ENCODE peak calls at places on chromosomes 16 and 17, in ten cellular contexts. R is mucosa of descending colon; G is GM12865; A is CD4-positive, alpha-beta T cell; D is tibial nerve; T is H9; K is HL-60; Y is glutamatergic neuron; C is AG09319; Z is DND-41. E is an unnamed sample.

GRCh38 chr17:12599185-12599920 is 66.3 kb upstream of the MYOCD start:
- DNase-seq in D (no peak), Y (no peak), G (no peak), Z (no peak), R (no peak), A (no peak), C (no peak), T (no peak), K (no peak), E (peak)

GRCh38 chr16:17342031-17342430 is 128.7 kb downstream of the XYLT1 start:
- DNase-seq in G (no peak), T (no peak), C (no peak), A (no peak), Y (no peak), D (no peak), K (peak), Z (no peak), R (no peak), E (no peak)

GRCh38 chr17:78394209-78394608 is 15.8 kb downstream of the PGS1 start:
- DNase-seq in R (no peak), G (no peak), A (no peak), K (no peak), Y (no peak), D (no peak), Z (no peak), C (no peak), T (no peak), E (no peak)

GRCh38 chr16:86372193-86372592 is 138.1 kb upstream of the FOXF1 start:
- DNase-seq in D (no peak), R (no peak), A (no peak), Y (no peak), G (no peak), T (no peak), C (no peak), K (no peak), Z (no peak), E (no peak)

GRCh38 chr16:49352923-49353322 is 20.7 kb upstream of the C16orf78 start:
- DNase-seq in K (no peak), G (peak), T (peak), D (no peak), C (no peak), Z (no peak), R (no peak), A (no peak), Y (peak), E (no peak)

GRCh38 chr16:57175896-57176295 is 9.9 kb downstream of the PSME3IP1 start:
- DNase-seq in R (no peak), Y (no peak), G (no peak), Z (no peak), T (no peak), C (no peak), A (no peak), K (no peak), D (no peak), E (no peak)

GRCh38 chr16:84643180-84643583 is 5.1 kb upstream of the KLHL36 start:
- DNase-seq in T (no peak), Z (no peak), C (peak), R (peak), D (peak), G (no peak), A (no peak), Y (peak), K (peak), E (peak)

GRCh38 chr17:28701987-28702751 is 9.5 kb downstream of the PROCA1 start:
- DNase-seq in K (no peak), A (no peak), R (no peak), Y (no peak), D (no peak), C (no peak), Z (no peak), T (no peak), G (no peak), E (no peak)

GRCh38 chr17:43517615-43518386 is 28.3 kb downstream of the ETV4 start:
- DNase-seq in G (peak), Y (no peak), R (no peak), T (no peak), A (no peak), C (no peak), K (no peak), D (no peak), Z (no peak), E (peak)

DNA sequence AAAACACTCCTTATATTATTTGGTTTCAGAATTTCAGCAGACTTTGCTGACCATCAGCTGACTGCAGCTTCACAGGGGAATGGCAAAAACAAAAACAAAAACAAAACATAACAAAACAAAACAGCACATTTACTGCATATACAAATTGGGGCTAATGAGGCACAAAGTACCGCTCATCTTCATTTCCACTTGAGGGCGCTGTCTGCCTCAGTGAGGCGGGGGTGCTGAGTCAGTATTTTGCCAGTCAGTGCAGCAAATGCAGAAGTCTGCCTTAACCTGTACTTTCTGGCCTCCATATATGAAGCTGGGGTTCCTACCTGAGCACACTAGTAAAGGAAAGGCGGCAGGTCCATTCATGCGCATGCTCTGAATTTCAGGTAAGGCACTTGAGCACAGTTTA is 13.5 kb upstream of the DYNLRB2 start:
- DNase-seq in R (peak), Y (peak), D (no peak), C (no peak), Z (peak), K (no peak), T (peak), A (peak), G (peak), E (peak)
- TF ChIP-seq CTCF in R (no peak), Y (peak), D (no peak), C (peak), Z (peak), K (peak), T (peak), A (no peak), G (peak), E (peak)

GRCh38 chr17:73560661-73561060 is 83.6 kb downstream of the SDK2 start:
- DNase-seq in C (no peak), G (no peak), A (no peak), D (no peak), Z (no peak), T (peak), R (no peak), K (no peak), Y (no peak), E (no peak)
- TF ChIP-seq CTCF in C (no peak), G (no peak), A (no peak), D (no peak), Z (peak), T (peak), R (no peak), K (no peak), Y (no peak), E (no peak)

DNA sequence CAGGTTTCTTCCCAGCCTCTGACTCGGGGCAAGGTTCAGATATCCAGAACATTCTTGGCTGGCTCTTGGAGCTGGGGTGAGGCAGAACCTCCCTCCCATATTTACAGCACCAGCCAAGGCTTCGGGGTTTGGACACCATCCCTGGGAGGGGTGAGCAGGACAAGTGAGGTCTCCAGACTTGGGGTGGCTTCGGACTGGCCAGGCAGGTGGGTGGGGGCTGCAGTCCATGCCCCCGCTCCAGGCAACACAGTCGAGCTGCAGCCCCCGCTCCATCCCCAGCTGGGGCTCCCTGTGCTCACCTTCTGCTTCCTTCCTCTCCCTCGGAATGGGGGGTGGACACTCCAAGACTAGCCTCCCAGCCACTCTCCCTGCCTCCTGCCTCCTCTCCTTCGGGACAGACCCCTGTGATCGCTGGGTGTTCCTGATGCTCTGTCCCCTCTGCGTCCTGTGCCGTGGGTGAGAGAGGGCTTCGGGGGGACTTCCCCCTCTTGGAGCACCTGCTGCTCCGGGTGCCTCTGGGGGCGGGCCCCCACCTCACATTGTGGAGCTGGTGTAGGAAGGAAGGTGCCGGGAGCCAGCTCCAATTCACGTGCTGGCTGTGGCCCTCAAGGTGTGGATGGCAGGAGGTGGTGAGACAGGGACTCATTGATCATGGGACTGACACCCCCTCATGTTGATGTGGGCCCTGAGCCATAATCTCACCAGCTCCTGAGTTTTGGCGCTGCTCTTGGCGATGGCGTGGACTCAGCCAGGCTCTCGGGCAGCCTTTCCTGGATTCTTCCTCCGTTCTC is 189.2 kb downstream of the SEC14L1 start:
- DNase-seq in R (peak), D (no peak), A (no peak), C (no peak), T (peak), Z (no peak), G (no peak), Y (no peak), K (no peak), E (no peak)
- TF ChIP-seq CTCF in R (no peak), D (no peak), A (no peak), C (no peak), T (no peak), Z (no peak), G (no peak), Y (no peak), K (no peak), E (no peak)

GRCh38 chr17:66230918-66231543 is 1.8 kb upstream of the APOH start:
- DNase-seq in Y (no peak), R (no peak), G (no peak), K (no peak), C (no peak), Z (no peak), A (no peak), D (no peak), T (no peak), E (no peak)
- TF ChIP-seq CTCF in Y (no peak), R (no peak), G (no peak), K (no peak), C (no peak), Z (no peak), A (no peak), D (no peak), T (no peak), E (no peak)

GRCh38 chr16:48105976-48106375 is 49.8 kb downstream of the ABCC12 start:
- DNase-seq in Z (no peak), A (no peak), K (no peak), D (no peak), Y (no peak), R (no peak), C (no peak), T (no peak), G (peak), E (no peak)
- TF ChIP-seq CTCF in Z (no peak), A (no peak), K (no peak), D (no peak), Y (no peak), R (no peak), C (no peak), T (no peak), G (no peak), E (no peak)

DNA sequence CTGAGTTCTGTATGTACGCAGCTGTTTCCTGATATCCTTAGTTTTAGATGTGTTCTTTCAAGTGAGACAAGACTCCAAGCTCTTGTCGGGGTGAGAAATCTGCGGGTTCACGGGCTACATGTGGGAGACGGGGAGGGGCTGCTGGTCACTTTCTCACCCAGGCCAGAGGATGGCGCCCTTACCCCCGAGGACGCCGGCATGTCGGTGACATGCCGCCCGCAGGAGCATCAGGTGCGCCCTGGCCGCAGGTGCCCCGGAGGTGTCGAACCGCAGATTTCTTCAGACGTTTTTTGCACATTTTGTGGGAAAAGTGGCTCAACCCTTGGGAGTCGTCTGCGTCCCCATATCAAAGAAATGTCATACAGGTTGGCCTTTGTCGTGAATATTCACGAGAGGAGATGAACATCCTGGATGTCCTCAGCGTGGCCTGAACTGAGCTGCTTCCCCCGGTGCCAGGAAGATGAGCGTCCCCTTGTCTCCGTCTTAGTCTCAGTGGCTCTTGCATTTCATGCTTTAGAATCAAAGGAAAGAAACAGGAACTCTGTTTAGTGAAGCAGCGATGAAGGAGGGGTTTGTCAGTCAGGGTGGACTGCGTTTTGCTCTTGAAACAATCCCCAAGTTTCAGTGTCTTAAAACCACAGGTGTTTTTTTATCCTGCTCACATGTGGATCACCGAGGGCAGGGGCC is 75.3 kb upstream of the ZNF750 start:
- DNase-seq in R (no peak), G (peak), T (peak), Y (no peak), Z (no peak), C (no peak), D (no peak), K (no peak), A (no peak), E (no peak)
- TF ChIP-seq CTCF in R (no peak), G (no peak), T (peak), Y (no peak), Z (peak), C (peak), D (no peak), K (no peak), A (no peak), E (no peak)

GRCh38 chr17:18004901-18005305 is 32.2 kb downstream of the DRC3 start:
- DNase-seq in K (no peak), Y (peak), Z (no peak), A (no peak), T (peak), C (no peak), D (no peak), G (no peak), R (no peak), E (no peak)
- TF ChIP-seq CTCF in K (no peak), Y (peak), Z (peak), A (no peak), T (peak), C (no peak), D (no peak), G (no peak), R (no peak), E (peak)

DNA sequence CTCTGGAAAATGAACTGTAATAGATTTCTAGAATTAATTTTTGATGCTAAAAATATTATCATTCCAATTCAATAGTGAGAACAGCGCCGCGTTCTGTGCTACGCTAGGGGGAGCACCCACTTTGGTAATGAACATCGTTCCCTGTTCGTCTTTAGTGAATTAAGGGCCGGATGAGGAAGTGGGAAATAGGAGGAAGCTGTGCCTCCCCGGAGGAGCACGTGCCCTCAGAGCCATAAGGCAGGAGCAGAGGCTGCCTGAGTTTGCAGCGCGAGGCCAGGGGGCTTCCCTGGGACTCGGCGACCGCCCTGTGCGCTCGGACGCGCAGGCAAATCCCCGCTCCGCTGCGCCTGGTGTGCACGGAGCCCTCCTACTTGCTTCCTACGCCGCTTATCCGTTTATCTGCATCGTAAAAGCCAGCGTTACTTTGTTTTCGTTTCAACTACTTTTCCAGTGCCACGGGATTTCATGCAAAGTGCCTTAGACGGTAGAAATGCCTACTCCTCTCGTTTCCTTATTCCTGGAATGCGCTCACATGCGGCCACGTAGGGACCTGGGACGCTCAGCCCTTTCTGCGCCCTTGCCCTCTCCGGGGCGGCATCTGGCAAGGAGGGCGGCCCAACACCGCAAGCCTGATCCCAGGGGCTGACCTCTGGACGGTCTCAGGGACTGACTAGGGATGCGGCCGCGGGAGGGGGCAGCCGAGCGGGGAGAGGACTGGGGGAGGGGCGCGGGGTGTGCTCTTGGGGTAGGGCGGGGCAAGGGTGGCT is 76.4 kb downstream of the KCNJ12 start:
- DNase-seq in Y (peak), K (peak), C (peak), A (peak), T (peak), G (no peak), D (peak), Z (no peak), R (peak), E (peak)
- TF ChIP-seq CTCF in Y (peak), K (peak), C (peak), A (peak), T (peak), G (no peak), D (peak), Z (no peak), R (no peak), E (peak)

DNA sequence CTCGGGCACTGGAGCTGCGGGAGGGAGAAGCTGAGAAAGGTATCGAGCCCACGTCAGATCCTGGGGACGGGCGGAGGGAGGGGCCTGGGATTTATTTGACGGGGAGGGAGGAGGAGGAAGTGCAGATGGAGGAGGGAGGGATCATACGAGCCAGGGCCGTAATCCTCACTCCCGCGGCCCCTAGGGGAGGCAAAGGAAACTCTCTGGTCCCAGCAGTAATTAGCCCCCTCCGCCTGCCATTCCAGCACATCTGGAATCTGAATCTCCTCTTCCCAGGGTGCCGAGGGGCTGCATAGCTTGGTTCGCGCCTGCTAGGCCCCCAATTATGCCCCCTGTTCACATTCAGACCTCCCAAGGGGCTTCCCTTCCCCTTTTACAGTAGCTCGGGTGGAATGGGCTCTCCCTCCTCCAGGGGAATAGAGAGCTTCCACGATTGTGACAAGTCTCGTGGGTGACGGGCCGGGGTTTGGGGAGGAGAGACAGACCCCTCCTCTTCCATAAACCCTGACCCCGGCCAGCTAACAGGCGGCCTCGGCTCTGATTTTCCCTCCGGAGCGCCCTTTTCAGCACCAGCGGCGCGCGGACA is at the start of gene SEZ6L2:
- DNase-seq in D (peak), R (peak), Z (peak), T (peak), C (peak), Y (peak), G (peak), K (peak), A (no peak), E (peak)
- TF ChIP-seq CTCF in D (no peak), R (no peak), Z (no peak), T (peak), C (peak), Y (peak), G (no peak), K (no peak), A (no peak), E (peak)

E was measured in HFFc6.